ENCODE peak calls at places on chromosomes 11 and 22, in nine cellular contexts. Q, G, V, Z, C, P, Y, D and H are unnamed samples.

GRCh38 chr11:31437742-31438435 is 68.2 kb downstream of the DNAJC24 start:
- DNase-seq in Q (no peak), G (no peak), V (no peak), Z (no peak), C (no peak), P (peak; percentile 71), Y (no peak), D (no peak), H (no peak)

GRCh38 chr11:65524010-65524746 is 705 bp upstream of the SCYL1 start:
- DNase-seq in Q (no peak), G (peak; percentile 54), V (peak; percentile 49), Z (no peak), C (peak; percentile 14), P (no peak), Y (no peak), D (no peak), H (no peak)

GRCh38 chr11:80595011-80595410 is 1154.2 kb upstream of the TENM4 start:
- DNase-seq in Q (no peak), G (no peak), V (no peak), Z (no peak), C (no peak), P (peak; percentile 69), Y (no peak), D (no peak), H (no peak)

GRCh38 chr11:98965358-98965757 is 55.4 kb upstream of the CNTN5 start:
- DNase-seq in Q (no peak), G (no peak), V (no peak), Z (no peak), C (no peak), P (peak; percentile 4), Y (no peak), D (no peak), H (no peak)

GRCh38 chr11:122656631-122657101 is 1.1 kb downstream of the UBASH3B start:
- DNase-seq in Q (peak; percentile 24), G (no peak), V (peak; percentile 50), Z (peak; percentile 28), C (peak; percentile 45), P (peak; percentile 52), Y (peak; percentile 21), D (peak; percentile 21), H (peak; percentile 11)

GRCh38 chr11:130219148-130219547 is 59.6 kb downstream of the ST14 start:
- DNase-seq in Q (no peak), G (no peak), V (no peak), Z (no peak), C (no peak), P (no peak), Y (no peak), D (no peak), H (no peak)

GRCh38 chr11:101844608-101845007 is 70.2 kb upstream of the CEP126 start:
- DNase-seq in Q (no peak), G (no peak), V (no peak), Z (no peak), C (no peak), P (no peak), Y (no peak), D (no peak), H (no peak)

GRCh38 chr11:119585038-119585666 is 143.8 kb downstream of the NECTIN1 start:
- DNase-seq in Q (no peak), G (peak; percentile 78), V (peak; percentile 80), Z (no peak), C (no peak), P (peak; percentile 58), Y (no peak), D (no peak), H (no peak)

GRCh38 chr22:47042861-47043496 is 280.5 kb downstream of the TBC1D22A start:
- DNase-seq in Q (no peak), G (no peak), V (no peak), Z (no peak), C (no peak), P (no peak), Y (no peak), D (no peak), H (no peak)

GRCh38 chr11:45087301-45087700 is 59.1 kb upstream of the PRDM11 start:
- DNase-seq in Q (no peak), G (no peak), V (no peak), Z (no peak), C (no peak), P (no peak), Y (no peak), D (no peak), H (no peak)

GRCh38 chr22:47169801-47170140 is 407.3 kb downstream of the TBC1D22A start:
- DNase-seq in Q (no peak), G (no peak), V (no peak), Z (no peak), C (no peak), P (no peak), Y (no peak), D (no peak), H (no peak)

GRCh38 chr11:133833899-133834296 is 11.4 kb downstream of the SPATA19 start:
- DNase-seq in Q (no peak), G (no peak), V (no peak), Z (no peak), C (no peak), P (no peak), Y (no peak), D (no peak), H (no peak)